ENCODE peak calls at places on chromosomes 7 and 10, in seven cellular contexts. One of them, this sample, is unnamed.

GRCh38 chr10:130218181-130218641 is 82.0 kb downstream of the GLRX3 start:
- DNase-seq in small intestine: no peak
- DNase-seq in OCI-LY7: no peak
- DNase-seq in PC-3: no peak
- DNase-seq in CD8-positive, alpha-beta memory T cell: no peak
- DNase-seq in right lobe of liver: no peak
- DNase-seq in Peyer's patch: no peak
- DNase-seq in this sample: no peak

GRCh38 chr7:36871863-36872262 is 147.6 kb upstream of the AOAH start:
- DNase-seq in CD8-positive, alpha-beta memory T cell: no peak
- DNase-seq in PC-3: no peak
- DNase-seq in OCI-LY7: peak; percentile 28
- DNase-seq in right lobe of liver: no peak
- DNase-seq in small intestine: no peak
- DNase-seq in Peyer's patch: no peak
- DNase-seq in this sample: peak; percentile 16

GRCh38 chr10:77458986-77459590 is 178.5 kb downstream of the KCNMA1 start:
- DNase-seq in right lobe of liver: no peak
- DNase-seq in PC-3: peak; percentile 83
- DNase-seq in CD8-positive, alpha-beta memory T cell: no peak
- DNase-seq in OCI-LY7: no peak
- DNase-seq in small intestine: no peak
- DNase-seq in Peyer's patch: no peak
- DNase-seq in this sample: no peak

GRCh38 chr7:130491841-130492518 is at the start of gene MEST:
- DNase-seq in PC-3: no peak
- DNase-seq in CD8-positive, alpha-beta memory T cell: no peak
- DNase-seq in right lobe of liver: peak; percentile 53
- DNase-seq in OCI-LY7: no peak
- DNase-seq in small intestine: no peak
- DNase-seq in Peyer's patch: no peak
- DNase-seq in this sample: no peak

GRCh38 chr7:94997547-94997946 is 90.2 kb downstream of the PPP1R9A start:
- DNase-seq in PC-3: no peak
- DNase-seq in Peyer's patch: no peak
- DNase-seq in OCI-LY7: no peak
- DNase-seq in right lobe of liver: no peak
- DNase-seq in small intestine: no peak
- DNase-seq in CD8-positive, alpha-beta memory T cell: no peak
- DNase-seq in this sample: no peak

GRCh38 chr7:24233386-24233785 is 50.6 kb upstream of the NPY start:
- DNase-seq in small intestine: no peak
- DNase-seq in Peyer's patch: no peak
- DNase-seq in PC-3: no peak
- DNase-seq in CD8-positive, alpha-beta memory T cell: no peak
- DNase-seq in right lobe of liver: no peak
- DNase-seq in OCI-LY7: no peak
- DNase-seq in this sample: no peak

GRCh38 chr10:101050206-101051069 is 11.4 kb upstream of the KAZALD1 start:
- DNase-seq in CD8-positive, alpha-beta memory T cell: peak; percentile 70
- DNase-seq in right lobe of liver: peak; percentile 74
- DNase-seq in OCI-LY7: peak; percentile 83
- DNase-seq in PC-3: peak; percentile 66
- DNase-seq in Peyer's patch: peak; percentile 72
- DNase-seq in small intestine: peak; percentile 62
- DNase-seq in this sample: peak; percentile 74

GRCh38 chr10:22583683-22584082 is 130.7 kb downstream of the PIP4K2A start:
- DNase-seq in PC-3: no peak
- DNase-seq in right lobe of liver: no peak
- DNase-seq in small intestine: no peak
- DNase-seq in OCI-LY7: no peak
- DNase-seq in Peyer's patch: no peak
- DNase-seq in CD8-positive, alpha-beta memory T cell: no peak
- DNase-seq in this sample: no peak

GRCh38 chr7:152987673-152988072 is 228.1 kb downstream of the ACTR3B start:
- DNase-seq in Peyer's patch: no peak
- DNase-seq in OCI-LY7: no peak
- DNase-seq in CD8-positive, alpha-beta memory T cell: no peak
- DNase-seq in small intestine: no peak
- DNase-seq in right lobe of liver: no peak
- DNase-seq in PC-3: no peak
- DNase-seq in this sample: no peak

GRCh38 chr7:66539264-66539623 is 89.4 kb upstream of the KCTD7 start:
- DNase-seq in OCI-LY7: no peak
- DNase-seq in PC-3: no peak
- DNase-seq in CD8-positive, alpha-beta memory T cell: no peak
- DNase-seq in right lobe of liver: no peak
- DNase-seq in small intestine: no peak
- DNase-seq in Peyer's patch: no peak
- DNase-seq in this sample: no peak

GRCh38 chr7:139771001-139771956 is 6.5 kb downstream of the HIPK2 start:
- DNase-seq in PC-3: peak; percentile 92
- DNase-seq in Peyer's patch: no peak
- DNase-seq in CD8-positive, alpha-beta memory T cell: no peak
- DNase-seq in small intestine: no peak
- DNase-seq in right lobe of liver: no peak
- DNase-seq in OCI-LY7: no peak
- DNase-seq in this sample: no peak

GRCh38 chr10:95434583-95434982 is 126.6 kb downstream of the SORBS1 start:
- DNase-seq in right lobe of liver: no peak
- DNase-seq in small intestine: no peak
- DNase-seq in CD8-positive, alpha-beta memory T cell: no peak
- DNase-seq in Peyer's patch: no peak
- DNase-seq in PC-3: no peak
- DNase-seq in OCI-LY7: no peak
- DNase-seq in this sample: no peak

GRCh38 chr10:87660484-87661133 is 931 bp downstream of the PAPSS2 start:
- DNase-seq in CD8-positive, alpha-beta memory T cell: no peak
- DNase-seq in right lobe of liver: no peak
- DNase-seq in small intestine: peak; percentile 66
- DNase-seq in PC-3: no peak
- DNase-seq in Peyer's patch: no peak
- DNase-seq in OCI-LY7: no peak
- DNase-seq in this sample: no peak

GRCh38 chr7:32102432-32102851 is 32.2 kb upstream of the PDE1C start:
- DNase-seq in CD8-positive, alpha-beta memory T cell: no peak
- DNase-seq in PC-3: peak; percentile 20
- DNase-seq in small intestine: no peak
- DNase-seq in Peyer's patch: no peak
- DNase-seq in OCI-LY7: no peak
- DNase-seq in right lobe of liver: no peak
- DNase-seq in this sample: no peak

GRCh38 chr10:49751636-49752510 is 10.2 kb downstream of the OGDHL start:
- DNase-seq in right lobe of liver: no peak
- DNase-seq in CD8-positive, alpha-beta memory T cell: no peak
- DNase-seq in Peyer's patch: no peak
- DNase-seq in small intestine: no peak
- DNase-seq in OCI-LY7: no peak
- DNase-seq in PC-3: no peak
- DNase-seq in this sample: no peak

GRCh38 chr7:45982912-45983719 is 62.0 kb upstream of the IGFBP3 start:
- DNase-seq in small intestine: no peak
- DNase-seq in PC-3: no peak
- DNase-seq in right lobe of liver: no peak
- DNase-seq in Peyer's patch: no peak
- DNase-seq in OCI-LY7: no peak
- DNase-seq in CD8-positive, alpha-beta memory T cell: no peak
- DNase-seq in this sample: no peak

GRCh38 chr10:60023475-60023874 is 117.1 kb upstream of the CCDC6 start:
- DNase-seq in small intestine: no peak
- DNase-seq in right lobe of liver: no peak
- DNase-seq in Peyer's patch: no peak
- DNase-seq in CD8-positive, alpha-beta memory T cell: no peak
- DNase-seq in PC-3: no peak
- DNase-seq in OCI-LY7: no peak
- DNase-seq in this sample: no peak

GRCh38 chr10:60025279-60025678 is 118.9 kb upstream of the CCDC6 start:
- DNase-seq in Peyer's patch: no peak
- DNase-seq in CD8-positive, alpha-beta memory T cell: no peak
- DNase-seq in OCI-LY7: no peak
- DNase-seq in right lobe of liver: no peak
- DNase-seq in small intestine: no peak
- DNase-seq in PC-3: no peak
- DNase-seq in this sample: no peak

GRCh38 chr10:60024506-60024905 is 118.2 kb upstream of the CCDC6 start:
- DNase-seq in PC-3: no peak
- DNase-seq in right lobe of liver: no peak
- DNase-seq in small intestine: no peak
- DNase-seq in Peyer's patch: no peak
- DNase-seq in OCI-LY7: no peak
- DNase-seq in CD8-positive, alpha-beta memory T cell: no peak
- DNase-seq in this sample: no peak

GRCh38 chr10:60021324-60021723 is 115.0 kb upstream of the CCDC6 start:
- DNase-seq in Peyer's patch: no peak
- DNase-seq in OCI-LY7: no peak
- DNase-seq in PC-3: no peak
- DNase-seq in right lobe of liver: no peak
- DNase-seq in small intestine: no peak
- DNase-seq in CD8-positive, alpha-beta memory T cell: no peak
- DNase-seq in this sample: no peak
- H3K27ac ChIP-seq in Peyer's patch: no peak overlapping the region
- H3K27ac ChIP-seq in OCI-LY7: no peak overlapping the region
- H3K27ac ChIP-seq in PC-3: no peak overlapping the region
- H3K27ac ChIP-seq in right lobe of liver: no peak overlapping the region
- H3K27ac ChIP-seq in small intestine: no peak overlapping the region
- H3K27ac ChIP-seq in CD8-positive, alpha-beta memory T cell: no peak overlapping the region
- H3K27ac ChIP-seq in this sample: no peak overlapping the region

DNA sequence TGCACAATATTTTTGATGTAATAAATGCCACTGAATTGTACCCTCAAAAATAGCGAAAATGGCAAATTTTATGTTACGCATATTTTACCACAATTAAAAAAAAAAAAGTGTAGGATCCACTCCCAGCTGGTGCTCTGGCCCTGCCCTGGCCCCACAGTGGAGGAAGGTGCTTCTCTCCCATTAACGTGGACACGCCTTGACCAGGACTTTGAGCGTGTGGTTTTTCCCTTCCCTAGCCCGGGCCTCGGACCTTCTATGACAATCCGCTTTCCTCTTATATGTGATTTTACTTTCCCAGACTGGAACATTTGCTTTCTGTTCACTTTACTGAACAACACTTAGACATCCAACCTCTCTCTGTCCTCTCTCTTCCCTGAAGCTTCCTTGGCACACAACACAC is 29.7 kb upstream of the OCM start:
- DNase-seq in right lobe of liver: no peak
- DNase-seq in Peyer's patch: no peak
- DNase-seq in PC-3: no peak
- DNase-seq in OCI-LY7: no peak
- DNase-seq in small intestine: no peak
- DNase-seq in CD8-positive, alpha-beta memory T cell: no peak
- DNase-seq in this sample: no peak
- H3K4me3 ChIP-seq in right lobe of liver: no peak overlapping the region
- H3K4me3 ChIP-seq in Peyer's patch: no peak overlapping the region
- H3K4me3 ChIP-seq in PC-3: no peak overlapping the region
- H3K4me3 ChIP-seq in OCI-LY7: no peak overlapping the region
- H3K4me3 ChIP-seq in small intestine: no peak overlapping the region
- H3K4me3 ChIP-seq in CD8-positive, alpha-beta memory T cell: no peak overlapping the region
- H3K4me3 ChIP-seq in this sample: no peak overlapping the region

GRCh38 chr10:89309646-89310045 is 7.8 kb downstream of the IFIT2 start:
- DNase-seq in right lobe of liver: no peak
- DNase-seq in small intestine: no peak
- DNase-seq in PC-3: no peak
- DNase-seq in CD8-positive, alpha-beta memory T cell: no peak
- DNase-seq in OCI-LY7: no peak
- DNase-seq in Peyer's patch: no peak
- DNase-seq in this sample: no peak
- H3K27ac ChIP-seq in right lobe of liver: no peak overlapping the region
- H3K27ac ChIP-seq in small intestine: no peak overlapping the region
- H3K27ac ChIP-seq in PC-3: no peak overlapping the region
- H3K27ac ChIP-seq in CD8-positive, alpha-beta memory T cell: no peak overlapping the region
- H3K27ac ChIP-seq in OCI-LY7: no peak overlapping the region
- H3K27ac ChIP-seq in Peyer's patch: no peak overlapping the region
- H3K27ac ChIP-seq in this sample: no peak overlapping the region

DNA sequence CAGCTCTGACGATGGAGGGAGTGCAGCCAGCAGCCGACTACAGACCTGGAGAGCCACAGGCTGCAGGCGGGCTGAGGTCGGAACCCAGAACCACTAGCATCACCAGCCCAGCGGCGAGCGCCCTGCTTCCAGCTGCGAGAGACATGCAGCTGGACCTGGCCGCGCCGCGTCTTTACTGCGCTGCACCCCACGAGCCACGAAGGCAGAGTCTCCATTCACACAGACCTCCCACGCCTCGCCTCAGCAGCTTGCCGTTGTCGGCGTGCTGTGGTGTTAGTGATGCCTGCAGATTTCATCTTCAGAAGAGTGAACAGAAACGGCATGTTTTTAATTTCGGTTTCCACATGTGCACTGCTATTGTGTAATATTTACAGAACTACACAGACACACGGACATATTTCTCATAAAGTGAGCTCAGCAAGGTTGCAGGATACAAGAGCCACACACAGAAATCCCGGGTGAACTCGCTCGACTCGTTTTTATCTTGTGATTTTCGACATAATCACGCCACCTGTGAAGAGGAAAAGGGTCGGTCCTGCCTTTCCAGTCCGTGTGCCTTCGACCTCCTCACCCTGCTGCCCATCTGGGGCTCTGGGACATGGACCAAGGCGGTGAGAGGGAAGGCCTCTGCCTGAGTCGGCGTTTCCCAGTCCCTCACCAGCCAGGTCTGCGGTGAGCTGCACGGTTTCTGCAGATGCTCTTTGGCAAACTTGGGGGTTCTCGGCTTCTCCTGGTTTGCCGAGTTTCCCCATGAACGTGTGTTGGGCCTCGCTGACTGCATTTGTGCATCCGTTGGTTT is 252.2 kb downstream of the ELFN1 start:
- DNase-seq in Peyer's patch: no peak
- DNase-seq in OCI-LY7: no peak
- DNase-seq in right lobe of liver: no peak
- DNase-seq in CD8-positive, alpha-beta memory T cell: no peak
- DNase-seq in small intestine: no peak
- DNase-seq in PC-3: peak; percentile 60
- DNase-seq in this sample: peak; percentile 74
- H3K4me3 ChIP-seq in Peyer's patch: no peak overlapping the region
- H3K4me3 ChIP-seq in OCI-LY7: no peak overlapping the region
- H3K4me3 ChIP-seq in right lobe of liver: no peak overlapping the region
- H3K4me3 ChIP-seq in CD8-positive, alpha-beta memory T cell: no peak overlapping the region
- H3K4me3 ChIP-seq in small intestine: no peak overlapping the region
- H3K4me3 ChIP-seq in PC-3: peak overlapping the region; percentile 35
- H3K4me3 ChIP-seq in this sample: peak overlapping the region; percentile 47

GRCh38 chr10:34773617-34774261 is 41.4 kb downstream of the PARD3 start:
- DNase-seq in OCI-LY7: no peak
- DNase-seq in CD8-positive, alpha-beta memory T cell: no peak
- DNase-seq in PC-3: no peak
- DNase-seq in small intestine: no peak
- DNase-seq in right lobe of liver: no peak
- DNase-seq in Peyer's patch: no peak
- DNase-seq in this sample: no peak
- H3K27ac ChIP-seq in OCI-LY7: no peak overlapping the region
- H3K27ac ChIP-seq in CD8-positive, alpha-beta memory T cell: no peak overlapping the region
- H3K27ac ChIP-seq in PC-3: no peak overlapping the region
- H3K27ac ChIP-seq in small intestine: no peak overlapping the region
- H3K27ac ChIP-seq in right lobe of liver: no peak overlapping the region
- H3K27ac ChIP-seq in Peyer's patch: no peak overlapping the region
- H3K27ac ChIP-seq in this sample: no peak overlapping the region

This sample was measured in CD4-positive, CD25-positive, alpha-beta regulatory T cell.